ENCODE peak calls at places on chromosomes 3 and 15, in seven cellular contexts. L, X, V, D, G, F and B are unnamed samples.

GRCh38 chr3:188529228-188529627 is 375.3 kb downstream of the LPP start:
- DNase-seq in G (no peak), L (no peak), F (no peak), D (no peak), X (no peak), V (no peak), B (no peak)

GRCh38 chr15:54820098-54820497 is 376.6 kb downstream of the RSL24D1 start:
- DNase-seq in F (no peak), L (no peak), X (no peak), D (no peak), G (no peak), V (no peak), B (no peak)

GRCh38 chr3:129122697-129123055 is 1.1 kb upstream of the RAB43 start:
- DNase-seq in L (no peak), G (no peak), D (peak), V (no peak), F (no peak), X (peak), B (no peak)

GRCh38 chr15:46091860-46092450 is 457.1 kb downstream of the SQOR start:
- DNase-seq in F (peak), L (no peak), V (peak), D (no peak), G (no peak), X (peak), B (no peak)

GRCh38 chr15:77535845-77536244 is 96.9 kb downstream of the LINGO1 start:
- DNase-seq in V (no peak), L (no peak), G (no peak), F (no peak), X (no peak), D (no peak), B (no peak)

GRCh38 chr3:176690470-176690869 is 506.8 kb downstream of the TBL1XR1 start:
- DNase-seq in X (no peak), F (no peak), D (no peak), G (no peak), V (no peak), L (no peak), B (no peak)

GRCh38 chr3:45929042-45929679 is 14.1 kb upstream of the CXCR6 start:
- DNase-seq in G (peak), L (peak), D (no peak), V (peak), X (peak), F (peak), B (peak)

GRCh38 chr3:118540826-118541225 is 493.8 kb downstream of the IGSF11 start:
- DNase-seq in D (no peak), F (no peak), X (no peak), L (no peak), G (no peak), V (no peak), B (no peak)

GRCh38 chr3:9397911-9398714 is 698 bp downstream of the SETD5 start:
- DNase-seq in D (peak), V (no peak), X (peak), L (peak), G (no peak), F (no peak), B (peak)

GRCh38 chr3:44960387-44961026 is 15.5 kb downstream of the ZDHHC3 start:
- DNase-seq in D (no peak), V (no peak), X (no peak), L (no peak), G (no peak), F (no peak), B (no peak)

GRCh38 chr3:155737844-155738460 is 6.9 kb downstream of the PLCH1 start:
- DNase-seq in D (no peak), F (no peak), L (no peak), G (no peak), V (no peak), X (no peak), B (no peak)

GRCh38 chr3:28348286-28348636 is 260 bp upstream of the ZCWPW2 start:
- DNase-seq in D (peak), L (no peak), G (no peak), F (no peak), V (peak), X (no peak), B (no peak)

GRCh38 chr3:150146891-150147761 is 176.4 kb upstream of the PFN2 start:
- DNase-seq in F (no peak), G (no peak), L (no peak), D (no peak), X (no peak), V (no peak), B (no peak)

GRCh38 chr3:194265996-194266657 is 85.0 kb downstream of the CPN2 start:
- DNase-seq in X (no peak), L (no peak), V (no peak), G (no peak), D (peak), F (no peak), B (no peak)

GRCh38 chr3:190036631-190037030 is 84.1 kb downstream of the P3H2 start:
- DNase-seq in X (no peak), F (no peak), L (no peak), V (no peak), D (no peak), G (no peak), B (no peak)

GRCh38 chr3:125431912-125432587 is 56.9 kb upstream of the ZNF148 start:
- DNase-seq in L (no peak), F (no peak), V (no peak), D (no peak), X (no peak), G (no peak), B (no peak)

GRCh38 chr15:65233651-65234050 is 22.4 kb upstream of the CILP start:
- DNase-seq in D (no peak), V (no peak), F (no peak), L (no peak), X (no peak), G (no peak), B (no peak)

GRCh38 chr3:181703701-181704420 is 7.9 kb upstream of the SOX2 start:
- DNase-seq in L (no peak), V (no peak), D (no peak), X (no peak), G (no peak), F (no peak), B (no peak)

GRCh38 chr3:171000281-171000680 is 26.2 kb downstream of the SLC2A2 start:
- DNase-seq in L (no peak), F (no peak), G (no peak), X (no peak), V (no peak), D (no peak), B (no peak)

GRCh38 chr3:112338021-112338726 is 5.2 kb downstream of the CD200 start:
- DNase-seq in L (no peak), F (no peak), G (no peak), X (no peak), V (no peak), D (no peak), B (no peak)

GRCh38 chr15:94924971-94925593 is 693.7 kb downstream of the MCTP2 start:
- DNase-seq in D (peak), X (no peak), F (no peak), G (no peak), L (no peak), V (no peak), B (no peak)